ENCODE peak calls at places on chromosomes 12 and 14, in seven cellular contexts. C is transverse colon; I is CD8-positive, alpha-beta T cell; N is lower lobe of right lung; E is brain microvascular endothelial cell; B is astrocyte; P is heart right ventricle. Z is an unnamed sample.

GRCh38 chr14:61841145-61841544 is 78.9 kb downstream of the SNAPC1 start:
- DNase-seq in C (no peak), B (no peak), P (no peak), N (no peak), I (no peak), E (peak; percentile 30), Z (no peak)

GRCh38 chr14:92867246-92867925 is 55.6 kb upstream of the CHGA start:
- DNase-seq in C (no peak), B (no peak), I (no peak), E (no peak), P (no peak), N (no peak), Z (no peak)

GRCh38 chr12:109777544-109777943 is 55.7 kb downstream of the TRPV4 start:
- DNase-seq in P (no peak), C (peak; percentile 25), I (peak; percentile 5), B (no peak), N (peak; percentile 30), E (peak; percentile 21), Z (peak; percentile 89)

GRCh38 chr14:20455355-20456300 is 602 bp downstream of the APEX1 start:
- DNase-seq in I (no peak), B (peak; percentile 87), N (no peak), P (no peak), E (peak; percentile 91), C (no peak), Z (peak; percentile 65)

GRCh38 chr14:104598039-104598438 is 6.5 kb downstream of the TMEM179 start:
- DNase-seq in E (no peak), N (no peak), P (no peak), C (no peak), B (no peak), I (no peak), Z (peak; percentile 63)

GRCh38 chr12:20450591-20450990 is 82.3 kb downstream of the PDE3A start:
- DNase-seq in I (no peak), B (peak; percentile 39), P (no peak), C (no peak), E (peak; percentile 63), N (no peak), Z (no peak)

GRCh38 chr12:3117144-3117581 is 40.0 kb downstream of the TSPAN9 start:
- DNase-seq in I (no peak), P (no peak), C (no peak), E (peak; percentile 79), N (no peak), B (peak; percentile 95), Z (no peak)

GRCh38 chr14:95675486-95675885 is 10.7 kb upstream of the TCL1B start:
- DNase-seq in I (no peak), N (no peak), E (no peak), B (no peak), P (no peak), C (no peak), Z (peak; percentile 46)

GRCh38 chr14:26636571-26636970 is 38.7 kb upstream of the NOVA1 start:
- DNase-seq in E (no peak), C (no peak), I (no peak), P (no peak), N (no peak), B (peak; percentile 16), Z (no peak)

GRCh38 chr14:69637503-69638030 is 26.2 kb downstream of the SUSD6 start:
- DNase-seq in B (no peak), P (peak; percentile 41), I (no peak), E (no peak), C (peak; percentile 82), N (no peak), Z (peak; percentile 51)

GRCh38 chr12:86712425-86712843 is 456.2 kb upstream of the MGAT4C start:
- DNase-seq in P (no peak), E (peak; percentile 94), B (peak; percentile 99), C (no peak), I (no peak), N (no peak), Z (no peak)

GRCh38 chr14:103679351-103679750 is 35.9 kb downstream of the XRCC3 start:
- DNase-seq in P (peak; percentile 42), B (peak; percentile 10), N (peak; percentile 75), E (peak; percentile 17), I (peak; percentile 20), C (peak; percentile 51), Z (peak; percentile 87)

GRCh38 chr12:45557020-45557419 is 172.5 kb upstream of the ARID2 start:
- DNase-seq in P (no peak), C (no peak), N (no peak), I (no peak), E (no peak), B (no peak), Z (no peak)

GRCh38 chr12:4771172-4771959 is 51.2 kb downstream of the GALNT8 start:
- DNase-seq in N (no peak), I (no peak), C (no peak), P (no peak), E (no peak), B (no peak), Z (no peak)

GRCh38 chr12:3725267-3726115 is 27.4 kb downstream of the CRACR2A start:
- DNase-seq in B (no peak), N (no peak), C (no peak), I (no peak), P (no peak), E (no peak), Z (no peak)

GRCh38 chr12:38669530-38669929 is 235.9 kb downstream of the CPNE8 start:
- DNase-seq in E (no peak), B (no peak), N (no peak), I (no peak), P (no peak), C (no peak), Z (no peak)
- H3K4me3 ChIP-seq in E (no peak overlapping the region), B (no peak overlapping the region), N (no peak overlapping the region), I (no peak overlapping the region), P (no peak overlapping the region), C (no peak overlapping the region), Z (no peak overlapping the region)

DNA sequence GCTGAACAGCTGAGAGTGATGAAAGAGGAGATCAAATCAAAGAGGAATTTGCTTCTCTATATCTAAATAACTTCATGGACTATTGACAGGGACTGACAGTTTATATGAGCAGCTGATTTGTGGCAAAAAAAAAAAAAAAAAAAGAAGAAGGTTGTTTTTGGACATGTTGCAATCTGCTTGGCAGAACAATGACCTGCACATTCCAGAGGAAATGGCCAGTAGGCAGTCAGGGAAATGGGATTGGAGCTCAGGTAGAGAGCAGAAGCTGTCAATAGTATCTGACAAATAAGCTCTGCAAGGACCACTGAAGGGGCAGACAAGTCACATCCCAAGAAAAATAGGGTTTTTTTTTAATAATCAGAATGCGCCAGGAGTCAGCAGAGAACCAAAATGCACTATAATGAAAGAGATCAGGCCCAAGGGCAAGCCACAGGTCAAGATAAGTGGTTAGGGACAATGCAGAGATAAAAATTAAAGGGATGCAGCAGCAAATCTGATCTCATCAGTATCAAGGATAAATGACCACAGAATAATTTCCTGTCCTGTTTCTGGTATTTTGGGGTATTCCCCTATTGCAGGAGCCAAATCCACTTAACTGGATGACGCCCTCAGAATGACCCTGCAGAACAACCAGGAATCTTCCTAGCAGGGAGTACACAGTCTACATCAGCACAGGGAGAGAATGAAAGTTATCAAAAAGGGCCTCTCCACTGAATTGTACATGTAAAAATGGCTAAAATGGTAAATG is 22.6 kb upstream of the DUSP16 start:
- DNase-seq in I (no peak), N (no peak), B (peak; percentile 29), E (no peak), P (no peak), C (no peak), Z (no peak)
- H3K27me3 ChIP-seq in I (no peaks in the 10 kb centered on the region), N (peaks cover 6% of the 10 kb centered on the region), B (no peaks in the 10 kb centered on the region), E (no peaks in the 10 kb centered on the region), P (no peaks in the 10 kb centered on the region), C (no peaks in the 10 kb centered on the region), Z (no peaks in the 10 kb centered on the region)

DNA sequence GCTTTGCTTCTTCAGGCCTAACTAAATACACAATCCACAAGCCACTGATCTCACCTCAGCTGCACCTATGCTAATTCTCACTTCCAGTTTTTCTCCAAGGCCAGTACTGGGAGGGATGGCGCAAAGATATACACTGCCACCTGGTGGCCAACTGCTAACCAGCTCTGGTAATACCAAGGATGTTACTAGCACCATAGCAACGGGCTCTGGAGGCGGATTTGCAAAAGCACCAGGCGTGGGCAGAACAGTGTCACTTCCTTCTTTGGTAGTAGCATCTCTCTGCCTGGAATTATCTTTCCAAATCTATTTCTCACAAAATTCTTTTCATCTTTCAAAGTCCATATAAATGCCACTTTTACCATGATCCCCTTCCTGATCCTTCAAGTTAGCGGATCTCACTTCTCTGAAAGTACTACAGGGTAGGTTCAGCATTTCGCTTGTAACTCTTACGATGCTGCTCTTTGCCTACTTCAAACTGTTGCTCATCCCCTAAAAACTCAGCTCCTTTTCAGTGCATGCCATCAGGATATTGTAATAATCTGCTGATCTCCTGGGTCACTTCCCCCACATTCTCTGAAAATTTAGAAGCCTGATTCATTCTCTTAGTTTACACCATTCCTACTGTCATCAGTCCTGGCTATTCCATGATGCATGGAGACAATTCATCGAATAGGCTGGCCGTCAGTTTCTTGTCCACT is 37.1 kb upstream of the FOXJ2 start:
- DNase-seq in P (peak; percentile 61), B (peak; percentile 82), N (peak; percentile 91), C (peak; percentile 77), E (peak; percentile 94), I (peak; percentile 68), Z (peak; percentile 70)
- H3K4me3 ChIP-seq in P (no peak overlapping the region), B (peak overlapping the region; percentile 41), N (no peak overlapping the region), C (no peak overlapping the region), E (no peak overlapping the region), I (no peak overlapping the region), Z (no peak overlapping the region)

GRCh38 chr14:64871344-64871743 is 8.4 kb downstream of the SPTB start:
- DNase-seq in B (no peak), N (no peak), P (no peak), C (no peak), E (no peak), I (no peak), Z (no peak)
- H3K27me3 ChIP-seq in B (peaks cover 25% of the 10 kb centered on the region), N (no peaks in the 10 kb centered on the region), P (no peaks in the 10 kb centered on the region), C (peaks cover 17% of the 10 kb centered on the region), E (peaks cover 11% of the 10 kb centered on the region), I (no peaks in the 10 kb centered on the region), Z (no peaks in the 10 kb centered on the region)

GRCh38 chr12:122848471-122849351 is 13.5 kb downstream of the HIP1R start:
- DNase-seq in C (no peak), E (no peak), I (no peak), P (no peak), B (no peak), N (peak; percentile 32), Z (peak; percentile 64)

GRCh38 chr12:122850695-122851350 is 15.6 kb downstream of the HIP1R start:
- DNase-seq in E (no peak), B (peak; percentile 62), P (no peak), N (no peak), C (no peak), I (no peak), Z (peak; percentile 59)

GRCh38 chr12:122847921-122848421 is 12.7 kb downstream of the HIP1R start:
- DNase-seq in N (peak; percentile 23), C (no peak), P (no peak), I (no peak), B (no peak), E (no peak), Z (peak; percentile 55)

GRCh38 chr12:122850048-122850445 is 14.8 kb downstream of the HIP1R start:
- DNase-seq in C (no peak), I (no peak), E (no peak), B (no peak), P (no peak), N (peak; percentile 39), Z (no peak)

GRCh38 chr12:122849352-122850047 is 14.2 kb downstream of the HIP1R start:
- DNase-seq in I (no peak), P (peak; percentile 67), N (peak; percentile 56), C (no peak), B (no peak), E (no peak), Z (peak; percentile 53)
- H3K4me3 ChIP-seq in I (no peak overlapping the region), P (no peak overlapping the region), N (no peak overlapping the region), C (no peak overlapping the region), B (no peak overlapping the region), E (no peak overlapping the region), Z (no peak overlapping the region)